ENCODE peak calls at places on chromosome 9, in four cellular contexts. One of them, this sample, is unnamed.

GRCh38 chr9:1978941-1979340 is 36.2 kb upstream of the SMARCA2 start:
- DNase-seq in GM12878: no peak
- DNase-seq in HepG2: peak
- DNase-seq in K562: no peak
- DNase-seq in this sample: no peak

GRCh38 chr9:92795000-92795399 is 30.4 kb upstream of the BICD2 start:
- DNase-seq in HepG2: no peak
- DNase-seq in K562: no peak
- DNase-seq in GM12878: no peak
- DNase-seq in this sample: no peak

GRCh38 chr9:76618762-76619161 is 145.5 kb upstream of the PCA3 start:
- DNase-seq in GM12878: no peak
- DNase-seq in K562: no peak
- DNase-seq in HepG2: no peak
- DNase-seq in this sample: no peak

GRCh38 chr9:2613730-2614271 is 7.8 kb upstream of the VLDLR start:
- DNase-seq in HepG2: no peak
- DNase-seq in GM12878: no peak
- DNase-seq in K562: no peak
- DNase-seq in this sample: peak

GRCh38 chr9:93024986-93025630 is 33.4 kb upstream of the SUSD3 start:
- DNase-seq in HepG2: no peak
- DNase-seq in GM12878: no peak
- DNase-seq in K562: no peak
- DNase-seq in this sample: no peak

GRCh38 chr9:124964604-124965003 is 23.7 kb upstream of the GOLGA1 start:
- DNase-seq in K562: no peak
- DNase-seq in GM12878: no peak
- DNase-seq in HepG2: no peak
- DNase-seq in this sample: no peak

GRCh38 chr9:94611638-94612068 is 18.0 kb upstream of the FBP2 start:
- DNase-seq in HepG2: no peak
- DNase-seq in K562: no peak
- DNase-seq in GM12878: no peak
- DNase-seq in this sample: no peak

GRCh38 chr9:34986541-34987047 is 3.0 kb upstream of the DNAJB5 start:
- DNase-seq in HepG2: no peak
- DNase-seq in K562: no peak
- DNase-seq in GM12878: no peak
- DNase-seq in this sample: peak

GRCh38 chr9:120619751-120620655 is 40.0 kb upstream of the CDK5RAP2 start:
- DNase-seq in GM12878: peak
- DNase-seq in K562: peak
- DNase-seq in HepG2: peak
- DNase-seq in this sample: peak

GRCh38 chr9:22216730-22217160 is 207.6 kb upstream of the CDKN2B start:
- DNase-seq in HepG2: peak
- DNase-seq in K562: no peak
- DNase-seq in GM12878: no peak
- DNase-seq in this sample: no peak

GRCh38 chr9:136019681-136020060 is 58.5 kb upstream of the UBAC1 start:
- DNase-seq in GM12878: no peak
- DNase-seq in HepG2: no peak
- DNase-seq in K562: no peak
- DNase-seq in this sample: peak

GRCh38 chr9:16811987-16812685 is 58.3 kb downstream of the BNC2 start:
- DNase-seq in GM12878: no peak
- DNase-seq in K562: no peak
- DNase-seq in HepG2: no peak
- DNase-seq in this sample: no peak

GRCh38 chr9:136055715-136056545 is 39.2 kb downstream of the NACC2 start:
- DNase-seq in GM12878: no peak
- DNase-seq in K562: no peak
- DNase-seq in HepG2: no peak
- DNase-seq in this sample: no peak

GRCh38 chr9:137955586-137955985 is 78.0 kb downstream of the CACNA1B start:
- DNase-seq in HepG2: no peak
- DNase-seq in GM12878: no peak
- DNase-seq in K562: no peak
- DNase-seq in this sample: no peak

GRCh38 chr9:6909186-6909585 is 151.4 kb downstream of the KDM4C start:
- DNase-seq in GM12878: no peak
- DNase-seq in K562: no peak
- DNase-seq in HepG2: no peak
- DNase-seq in this sample: no peak

GRCh38 chr9:108953983-108954574 is 19.9 kb downstream of the ABITRAM start:
- DNase-seq in K562: peak
- DNase-seq in GM12878: no peak
- DNase-seq in HepG2: peak
- DNase-seq in this sample: no peak

GRCh38 chr9:92496401-92496800 is 14.1 kb upstream of the ASPN start:
- DNase-seq in HepG2: no peak
- DNase-seq in GM12878: no peak
- DNase-seq in K562: no peak
- DNase-seq in this sample: no peak

GRCh38 chr9:89605181-89606048 is 603 bp downstream of the GADD45G start:
- DNase-seq in HepG2: no peak
- DNase-seq in GM12878: no peak
- DNase-seq in K562: peak
- DNase-seq in this sample: peak

GRCh38 chr9:91572044-91572443 is 148.4 kb upstream of the NFIL3 start:
- DNase-seq in GM12878: no peak
- DNase-seq in HepG2: no peak
- DNase-seq in K562: no peak
- DNase-seq in this sample: no peak

GRCh38 chr9:91219557-91219956 is 142.2 kb downstream of the AUH start:
- DNase-seq in K562: no peak
- DNase-seq in HepG2: no peak
- DNase-seq in GM12878: no peak
- DNase-seq in this sample: no peak

GRCh38 chr9:116154334-116154975 is 864 bp downstream of the PAPPA start:
- DNase-seq in HepG2: no peak
- DNase-seq in K562: no peak
- DNase-seq in GM12878: no peak
- DNase-seq in this sample: peak

GRCh38 chr9:75083188-75083976 is 4.6 kb downstream of the NMRK1 start:
- DNase-seq in GM12878: no peak
- DNase-seq in HepG2: peak
- DNase-seq in K562: peak
- DNase-seq in this sample: peak

GRCh38 chr9:105046907-105047651 is 119.1 kb upstream of the ABCA1 start:
- DNase-seq in K562: no peak
- DNase-seq in HepG2: no peak
- DNase-seq in GM12878: no peak
- DNase-seq in this sample: no peak

GRCh38 chr9:136867480-136867879 is 1.4 kb upstream of the EDF1 start:
- DNase-seq in K562: no peak
- DNase-seq in HepG2: no peak
- DNase-seq in GM12878: no peak
- DNase-seq in this sample: no peak

GRCh38 chr9:87684627-87685204 is 41.2 kb upstream of the CTSL start:
- DNase-seq in HepG2: peak
- DNase-seq in GM12878: no peak
- DNase-seq in K562: peak
- DNase-seq in this sample: peak

GRCh38 chr9:90432951-90433350 is 209.7 kb downstream of the DIRAS2 start:
- DNase-seq in K562: no peak
- DNase-seq in HepG2: no peak
- DNase-seq in GM12878: no peak
- DNase-seq in this sample: no peak

GRCh38 chr9:118985851-118986250 is 383.4 kb downstream of the BRINP1 start:
- DNase-seq in K562: no peak
- DNase-seq in GM12878: no peak
- DNase-seq in HepG2: no peak
- DNase-seq in this sample: no peak

GRCh38 chr9:104866186-104866585 is 61.8 kb downstream of the ABCA1 start:
- DNase-seq in GM12878: no peak
- DNase-seq in HepG2: no peak
- DNase-seq in K562: no peak
- DNase-seq in this sample: no peak

GRCh38 chr9:132367613-132368305 is 13.0 kb upstream of the SETX start:
- DNase-seq in HepG2: no peak
- DNase-seq in GM12878: no peak
- DNase-seq in K562: no peak
- DNase-seq in this sample: no peak

GRCh38 chr9:132370592-132370991 is 15.8 kb upstream of the SETX start:
- DNase-seq in K562: no peak
- DNase-seq in GM12878: no peak
- DNase-seq in HepG2: no peak
- DNase-seq in this sample: no peak

GRCh38 chr9:132369421-132369820 is 14.6 kb upstream of the SETX start:
- DNase-seq in K562: no peak
- DNase-seq in HepG2: no peak
- DNase-seq in GM12878: no peak
- DNase-seq in this sample: no peak

DNA sequence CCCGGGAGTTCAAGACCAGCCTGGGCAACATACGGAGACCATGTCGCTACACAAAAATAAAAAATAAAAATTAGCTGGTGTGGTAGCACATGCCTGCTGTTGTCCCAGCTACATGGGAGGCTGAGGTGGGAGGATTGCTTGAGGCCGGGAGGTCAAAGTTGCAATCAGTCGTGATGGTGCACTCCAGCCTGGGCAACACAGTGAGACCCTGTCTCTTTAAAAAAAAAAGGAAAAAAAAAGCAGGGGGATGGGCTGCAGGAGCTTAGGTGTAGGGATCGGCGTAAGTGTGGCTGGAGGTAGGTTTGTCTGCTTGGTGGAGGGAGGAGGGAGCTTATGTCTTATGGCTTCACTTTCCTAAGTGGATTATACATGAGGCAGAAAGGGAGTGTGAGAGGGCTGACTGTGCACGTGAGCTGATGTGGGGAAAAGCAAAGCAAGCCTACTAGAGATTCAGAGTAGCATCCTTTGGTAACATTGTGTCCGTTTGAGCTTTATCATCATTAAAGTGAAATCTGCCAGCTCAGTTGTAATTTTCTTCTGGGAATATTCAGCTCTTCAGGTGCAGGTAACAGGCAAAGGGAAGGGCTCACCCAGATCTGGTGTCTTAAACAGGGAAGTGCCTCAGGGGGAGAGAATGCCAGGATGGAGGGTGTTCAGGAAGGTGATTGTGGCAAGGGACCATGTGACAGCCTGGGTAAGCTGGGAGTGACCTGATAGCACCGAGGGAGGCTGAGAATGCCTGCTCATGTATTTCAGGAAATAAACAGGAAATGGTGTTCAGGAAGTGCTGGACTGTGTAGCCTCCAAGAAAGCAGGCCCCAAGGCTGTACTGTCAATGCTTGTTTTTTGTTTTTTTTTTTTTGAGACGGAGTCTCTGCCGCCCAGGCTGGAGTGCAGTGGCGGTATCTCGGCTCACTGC is 17.6 kb upstream of the SETX start:
- DNase-seq in HepG2: no peak
- DNase-seq in K562: no peak
- DNase-seq in GM12878: no peak
- DNase-seq in this sample: no peak
- TF ChIP-seq CREM in HepG2: no peak
- TF ChIP-seq CREM in K562: no peak
- TF ChIP-seq CREM in GM12878: no peak
- TF ChIP-seq CREM in this sample: no peak

GRCh38 chr9:27496134-27496504 is 28.0 kb upstream of the IFNK start:
- DNase-seq in HepG2: no peak
- DNase-seq in GM12878: no peak
- DNase-seq in K562: no peak
- DNase-seq in this sample: no peak

GRCh38 chr9:27503623-27504022 is 20.5 kb upstream of the IFNK start:
- DNase-seq in K562: no peak
- DNase-seq in HepG2: no peak
- DNase-seq in GM12878: no peak
- DNase-seq in this sample: no peak

GRCh38 chr9:27497883-27498553 is 26.1 kb upstream of the IFNK start:
- DNase-seq in HepG2: no peak
- DNase-seq in K562: no peak
- DNase-seq in GM12878: no peak
- DNase-seq in this sample: no peak

GRCh38 chr9:27495480-27496133 is 28.5 kb upstream of the IFNK start:
- DNase-seq in K562: no peak
- DNase-seq in HepG2: no peak
- DNase-seq in GM12878: no peak
- DNase-seq in this sample: no peak

DNA sequence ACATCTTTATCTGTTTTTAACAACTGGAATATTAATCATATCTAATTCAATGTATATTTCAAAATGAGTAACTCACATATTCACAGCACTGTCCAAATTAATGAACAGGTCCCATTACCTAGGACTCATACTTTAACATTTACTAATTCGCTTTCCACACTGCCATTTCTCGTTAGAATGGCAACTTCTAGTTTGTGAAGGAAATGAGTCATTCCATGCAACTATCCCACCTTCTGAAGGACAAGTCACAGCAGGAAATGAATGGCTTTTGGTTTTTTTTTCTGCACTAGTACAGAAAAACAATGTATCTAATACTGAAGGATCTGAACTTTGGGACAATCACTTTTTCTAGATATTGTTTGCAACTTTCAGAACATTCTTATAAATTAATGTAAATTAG is 24.6 kb upstream of the IFNK start:
- DNase-seq in HepG2: no peak
- DNase-seq in GM12878: no peak
- DNase-seq in K562: no peak
- DNase-seq in this sample: no peak
- TF ChIP-seq CREM in HepG2: no peak
- TF ChIP-seq CREM in GM12878: no peak
- TF ChIP-seq CREM in K562: no peak
- TF ChIP-seq CREM in this sample: no peak

DNA sequence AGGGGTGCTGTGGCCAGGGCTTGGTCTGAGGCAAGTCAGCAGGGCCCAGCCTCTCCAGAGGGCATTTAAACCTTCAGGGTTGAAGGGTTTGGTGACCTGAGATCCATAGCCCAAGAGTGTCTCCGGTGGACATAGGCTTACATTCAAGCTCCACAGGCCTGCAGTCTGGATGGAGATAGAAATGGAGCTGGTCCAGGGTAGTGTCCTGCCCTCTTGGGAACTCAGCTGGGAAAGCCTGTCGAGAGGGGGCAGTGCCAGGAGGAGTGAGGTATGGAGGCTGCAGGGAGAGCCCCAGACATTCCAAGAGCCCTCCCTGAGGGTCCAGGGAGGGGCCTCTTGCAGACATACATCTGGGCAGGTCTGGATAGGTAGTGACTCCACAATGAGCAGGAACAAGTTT is 177.0 kb upstream of the MVB12B start:
- DNase-seq in GM12878: no peak
- DNase-seq in HepG2: peak
- DNase-seq in K562: no peak
- DNase-seq in this sample: no peak
- TF ChIP-seq CREM in GM12878: no peak
- TF ChIP-seq CREM in HepG2: no peak
- TF ChIP-seq CREM in K562: no peak
- TF ChIP-seq CREM in this sample: no peak

DNA sequence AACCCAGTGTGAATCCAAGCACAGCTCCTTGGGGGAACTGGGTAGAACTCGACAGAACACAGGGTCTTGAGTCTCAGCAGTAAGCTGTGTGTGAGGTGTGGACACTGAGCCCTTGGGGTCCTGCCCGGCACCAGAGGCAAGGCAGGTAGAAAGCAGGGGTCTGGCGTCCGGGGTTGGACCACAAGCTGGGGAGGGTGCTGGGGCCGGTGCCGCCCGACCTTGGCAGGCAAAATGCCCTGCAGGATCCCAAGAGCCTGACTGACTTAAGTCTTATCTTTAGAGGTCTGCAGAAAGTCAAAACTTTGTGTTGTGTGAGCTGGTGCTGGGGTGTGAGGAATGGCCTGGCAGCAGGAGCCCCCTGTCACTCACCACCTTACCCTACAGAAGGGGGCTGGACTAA is 49.3 kb downstream of the HABP4 start:
- DNase-seq in HepG2: no peak
- DNase-seq in K562: no peak
- DNase-seq in GM12878: no peak
- DNase-seq in this sample: no peak
- TF ChIP-seq CREM in HepG2: no peak
- TF ChIP-seq CREM in K562: no peak
- TF ChIP-seq CREM in GM12878: no peak
- TF ChIP-seq CREM in this sample: no peak